ENCODE peak calls at places on chromosomes 6 and 20, in four cellular contexts. One of them, this sample, is unnamed.

GRCh38 chr20:50278377-50278683 is 87.7 kb downstream of the CEBPB start:
- DNase-seq in B cell: no peak
- DNase-seq in MCF 10A: no peak
- DNase-seq in GM10248: no peak
- DNase-seq in this sample: no peak

GRCh38 chr6:49524541-49524940 is 24.8 kb downstream of the GLYATL3 start:
- DNase-seq in B cell: no peak
- DNase-seq in MCF 10A: no peak
- DNase-seq in GM10248: no peak
- DNase-seq in this sample: no peak

GRCh38 chr6:108118791-108119211 is 44.3 kb upstream of the OSTM1 start:
- DNase-seq in B cell: peak
- DNase-seq in MCF 10A: no peak
- DNase-seq in GM10248: no peak
- DNase-seq in this sample: no peak

GRCh38 chr6:54893818-54894217 is 47.2 kb downstream of the FAM83B start:
- DNase-seq in B cell: no peak
- DNase-seq in MCF 10A: no peak
- DNase-seq in GM10248: no peak
- DNase-seq in this sample: no peak

GRCh38 chr6:154277578-154278128 is 79.0 kb downstream of the IPCEF1 start:
- DNase-seq in B cell: no peak
- DNase-seq in MCF 10A: no peak
- DNase-seq in GM10248: no peak
- DNase-seq in this sample: no peak

GRCh38 chr20:41510847-41511453 is 107.2 kb downstream of the CHD6 start:
- DNase-seq in B cell: no peak
- DNase-seq in MCF 10A: no peak
- DNase-seq in GM10248: no peak
- DNase-seq in this sample: no peak

GRCh38 chr6:142846883-142847287 is 98.1 kb downstream of the HIVEP2 start:
- DNase-seq in B cell: no peak
- DNase-seq in MCF 10A: peak
- DNase-seq in GM10248: no peak
- DNase-seq in this sample: no peak

GRCh38 chr6:23349521-23350147 is 776.4 kb upstream of the NRSN1 start:
- DNase-seq in B cell: no peak
- DNase-seq in MCF 10A: peak
- DNase-seq in GM10248: no peak
- DNase-seq in this sample: no peak

GRCh38 chr20:4297141-4297826 is 281.9 kb upstream of the RNF24 start:
- DNase-seq in B cell: no peak
- DNase-seq in MCF 10A: no peak
- DNase-seq in GM10248: no peak
- DNase-seq in this sample: no peak

GRCh38 chr6:167329014-167329413 is 4.1 kb downstream of the TTLL2 start:
- DNase-seq in B cell: no peak
- DNase-seq in MCF 10A: no peak
- DNase-seq in GM10248: no peak
- DNase-seq in this sample: no peak

GRCh38 chr6:123962508-123962907 is 158.8 kb downstream of the NKAIN2 start:
- DNase-seq in B cell: no peak
- DNase-seq in MCF 10A: peak
- DNase-seq in GM10248: no peak
- DNase-seq in this sample: no peak

GRCh38 chr6:2434116-2434515 is 188.7 kb upstream of the GMDS start:
- DNase-seq in B cell: no peak
- DNase-seq in MCF 10A: peak
- DNase-seq in GM10248: no peak
- DNase-seq in this sample: no peak

GRCh38 chr20:23223908-23224307 is 126.7 kb upstream of the NXT1 start:
- DNase-seq in B cell: no peak
- DNase-seq in MCF 10A: no peak
- DNase-seq in GM10248: no peak
- DNase-seq in this sample: no peak

GRCh38 chr6:26412225-26412624 is 10.2 kb downstream of the BTN3A1 start:
- DNase-seq in B cell: no peak
- DNase-seq in MCF 10A: no peak
- DNase-seq in GM10248: no peak
- DNase-seq in this sample: no peak

GRCh38 chr20:6360766-6361165 is 237.9 kb upstream of the FERMT1 start:
- DNase-seq in B cell: no peak
- DNase-seq in MCF 10A: no peak
- DNase-seq in GM10248: no peak
- DNase-seq in this sample: no peak

GRCh38 chr6:157570752-157571151 is 189.8 kb downstream of the ZDHHC14 start:
- DNase-seq in B cell: no peak
- DNase-seq in MCF 10A: no peak
- DNase-seq in GM10248: no peak
- DNase-seq in this sample: no peak

DNA sequence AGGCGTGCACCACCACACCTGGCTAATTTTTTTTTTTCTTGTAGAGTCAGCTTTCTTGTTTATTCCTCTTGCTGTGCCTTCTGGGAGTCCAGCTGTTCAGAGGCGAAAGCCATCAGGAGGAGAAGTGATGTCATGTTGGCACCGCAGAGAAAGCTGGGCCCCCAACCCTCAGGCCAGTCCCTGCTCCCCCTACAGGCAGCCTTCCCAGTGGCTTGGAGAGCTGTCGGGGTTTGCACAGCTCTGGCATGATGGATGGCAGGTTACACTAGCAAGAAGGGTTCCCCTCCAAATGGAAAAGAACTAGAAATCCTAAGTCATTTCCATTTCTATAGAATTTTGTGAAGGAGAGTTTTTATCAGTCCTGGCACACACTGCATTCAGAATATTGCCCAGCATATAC is 72.6 kb downstream of the C6orf52 start:
- DNase-seq in B cell: no peak
- DNase-seq in MCF 10A: no peak
- DNase-seq in GM10248: no peak
- DNase-seq in this sample: no peak
- TF ChIP-seq CTCF in B cell: no peak
- TF ChIP-seq CTCF in MCF 10A: no peak
- TF ChIP-seq CTCF in GM10248: no peak
- TF ChIP-seq CTCF in this sample: no peak

GRCh38 chr20:57496592-57496991 is 28.3 kb downstream of the CTCFL start:
- DNase-seq in B cell: no peak
- DNase-seq in MCF 10A: no peak
- DNase-seq in GM10248: no peak
- DNase-seq in this sample: no peak

GRCh38 chr20:57498425-57499400 is 26.2 kb downstream of the CTCFL start:
- DNase-seq in B cell: peak
- DNase-seq in MCF 10A: peak
- DNase-seq in GM10248: no peak
- DNase-seq in this sample: no peak

GRCh38 chr20:57493091-57493615 is 31.8 kb downstream of the CTCFL start:
- DNase-seq in B cell: no peak
- DNase-seq in MCF 10A: no peak
- DNase-seq in GM10248: no peak
- DNase-seq in this sample: no peak

GRCh38 chr20:57499676-57500075 is 25.3 kb downstream of the CTCFL start:
- DNase-seq in B cell: no peak
- DNase-seq in MCF 10A: no peak
- DNase-seq in GM10248: no peak
- DNase-seq in this sample: no peak

DNA sequence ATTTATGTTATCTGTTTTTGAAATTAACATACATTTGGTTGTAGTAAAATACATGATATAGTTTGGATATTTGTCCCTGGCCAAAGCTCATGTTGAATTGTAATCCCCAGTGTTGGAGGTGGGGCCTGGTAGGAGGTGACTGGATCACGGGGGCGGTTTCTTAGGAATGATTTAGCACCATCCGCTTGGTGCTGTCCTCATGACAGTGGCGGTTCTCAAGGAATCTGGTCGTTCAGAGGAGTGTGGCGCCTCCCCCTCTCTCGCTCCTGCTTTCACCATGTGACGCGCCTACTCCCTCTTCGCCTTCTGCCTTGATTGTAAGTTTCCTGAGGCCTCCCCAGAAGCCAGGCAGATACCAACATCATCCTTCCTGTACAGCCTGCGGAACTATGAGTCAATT is 29.0 kb downstream of the CTCFL start:
- DNase-seq in B cell: no peak
- DNase-seq in MCF 10A: no peak
- DNase-seq in GM10248: no peak
- DNase-seq in this sample: no peak
- TF ChIP-seq CTCF in B cell: no peak
- TF ChIP-seq CTCF in MCF 10A: no peak
- TF ChIP-seq CTCF in GM10248: no peak
- TF ChIP-seq CTCF in this sample: no peak

DNA sequence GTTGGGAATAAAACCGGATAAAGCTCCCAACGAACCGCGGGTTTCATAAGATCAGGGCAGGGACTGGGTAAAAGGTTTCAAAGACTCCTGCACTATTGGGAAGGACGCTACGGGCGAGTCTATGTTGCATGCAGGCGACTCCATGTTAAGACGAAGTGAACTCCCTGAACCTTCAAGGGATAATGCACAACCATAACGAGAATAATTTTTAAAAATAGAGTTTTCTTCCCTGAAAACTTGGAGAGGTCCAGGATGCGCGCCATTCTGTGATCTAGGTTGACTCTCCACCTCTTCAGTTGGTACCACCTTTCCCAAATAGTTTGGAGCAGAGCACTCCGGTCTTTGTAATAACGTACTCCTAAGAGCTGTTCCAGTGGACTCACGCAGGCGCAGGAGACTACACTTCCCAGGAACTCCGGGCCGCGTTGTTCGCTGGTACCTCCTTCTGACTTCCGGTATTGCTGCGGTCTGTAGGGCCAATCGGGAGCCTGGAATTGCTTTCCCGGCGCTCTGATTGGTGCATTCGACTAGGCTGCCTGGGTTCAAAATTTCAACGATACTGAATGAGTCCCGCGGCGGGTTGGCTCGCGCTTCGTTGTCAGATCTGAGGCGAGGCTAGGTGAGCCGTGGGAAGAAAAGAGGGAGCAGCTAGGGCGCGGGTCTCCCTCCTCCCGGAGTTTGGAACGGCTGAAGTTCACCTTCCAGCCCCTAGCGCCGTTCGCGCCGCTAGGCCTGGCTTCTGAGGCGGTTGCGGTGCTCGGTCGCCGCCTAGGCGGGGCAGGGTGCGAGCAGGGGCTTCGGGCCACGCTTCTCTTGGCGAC is at the start of gene TPX2:
- DNase-seq in B cell: peak
- DNase-seq in MCF 10A: peak
- DNase-seq in GM10248: peak
- DNase-seq in this sample: peak
- TF ChIP-seq CTCF in B cell: no peak
- TF ChIP-seq CTCF in MCF 10A: no peak
- TF ChIP-seq CTCF in GM10248: no peak
- TF ChIP-seq CTCF in this sample: no peak

DNA sequence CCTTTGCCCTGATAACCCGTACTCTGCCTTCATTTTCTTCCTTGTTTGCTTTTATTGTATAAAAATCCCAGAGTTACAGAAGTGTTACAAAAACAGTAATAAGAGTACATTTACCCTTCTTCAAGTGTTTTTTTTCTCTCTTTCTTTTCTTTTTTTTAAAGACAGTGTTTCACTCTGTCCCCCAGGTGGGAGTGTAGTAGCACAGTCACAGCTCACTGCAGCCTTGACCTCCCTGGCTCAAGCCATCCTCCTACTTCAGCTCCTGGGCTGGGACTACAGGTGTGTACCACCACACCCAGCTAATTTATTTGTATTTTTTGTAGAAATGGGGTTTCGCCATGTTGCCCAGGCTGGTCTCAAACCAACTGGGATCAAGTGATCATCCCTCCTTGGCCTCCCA is 402.7 kb downstream of the CDKAL1 start:
- DNase-seq in B cell: no peak
- DNase-seq in MCF 10A: no peak
- DNase-seq in GM10248: no peak
- DNase-seq in this sample: no peak
- TF ChIP-seq CTCF in B cell: no peak
- TF ChIP-seq CTCF in MCF 10A: no peak
- TF ChIP-seq CTCF in GM10248: no peak
- TF ChIP-seq CTCF in this sample: no peak

GRCh38 chr6:33410711-33411631 is at the start of gene PHF1:
- DNase-seq in B cell: no peak
- DNase-seq in MCF 10A: peak
- DNase-seq in GM10248: peak
- DNase-seq in this sample: peak
- TF ChIP-seq CTCF in B cell: peak
- TF ChIP-seq CTCF in MCF 10A: peak
- TF ChIP-seq CTCF in GM10248: peak
- TF ChIP-seq CTCF in this sample: no peak

DNA sequence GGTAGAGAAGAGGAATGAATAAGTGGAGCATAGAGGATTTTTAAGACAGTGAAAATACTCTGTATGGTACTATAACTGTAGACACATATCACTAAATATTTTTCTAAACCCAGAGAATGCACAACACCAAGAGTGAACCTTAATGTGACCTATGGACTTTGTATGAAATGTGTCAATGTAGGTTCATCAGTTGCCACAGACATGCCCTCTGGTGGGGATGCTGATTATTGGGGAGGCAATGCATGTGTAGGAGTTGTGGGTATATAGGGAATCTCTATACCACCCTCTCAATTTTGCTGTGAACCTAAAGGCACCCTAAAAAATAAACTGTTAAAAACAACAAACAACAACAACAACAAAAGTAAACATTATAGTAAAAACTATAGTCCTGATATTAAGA is 293.7 kb downstream of the RNF144B start:
- DNase-seq in B cell: no peak
- DNase-seq in MCF 10A: peak
- DNase-seq in GM10248: no peak
- DNase-seq in this sample: no peak
- TF ChIP-seq CTCF in B cell: no peak
- TF ChIP-seq CTCF in MCF 10A: no peak
- TF ChIP-seq CTCF in GM10248: no peak
- TF ChIP-seq CTCF in this sample: no peak

This sample was measured in natural killer cell.